ENCODE peak calls at places on chromosomes 11 and 22, in six cellular contexts. O, I, B, P, L and E are unnamed samples.

GRCh38 chr11:13287026-13287425 is 9.4 kb downstream of the BMAL1 start:
- DNase-seq in O (peak), I (no peak), B (no peak), P (no peak), L (no peak), E (no peak)

GRCh38 chr22:23138584-23139469 is 3.0 kb downstream of the RSPH14 start:
- DNase-seq in O (no peak), I (no peak), B (no peak), P (no peak), L (no peak), E (no peak)

GRCh38 chr22:39306456-39307361 is 12.7 kb downstream of the RPL3 start:
- DNase-seq in O (peak), I (no peak), B (no peak), P (no peak), L (peak), E (no peak)

GRCh38 chr11:109229682-109230081 is 192.3 kb upstream of the C11orf87 start:
- DNase-seq in O (no peak), I (no peak), B (no peak), P (no peak), L (no peak), E (no peak)

GRCh38 chr22:31681625-31682345 is 19.8 kb upstream of the PISD start:
- DNase-seq in O (no peak), I (no peak), B (no peak), P (no peak), L (no peak), E (no peak)

GRCh38 chr11:128302425-128303186 is 284.8 kb downstream of the ETS1 start:
- DNase-seq in O (no peak), I (no peak), B (no peak), P (no peak), L (no peak), E (peak)

GRCh38 chr11:33713914-33714398 is 13.3 kb upstream of the C11orf91 start:
- DNase-seq in O (no peak), I (no peak), B (no peak), P (no peak), L (no peak), E (no peak)

GRCh38 chr22:32764330-32765116 is 37.0 kb upstream of the TIMP3 start:
- DNase-seq in O (no peak), I (no peak), B (no peak), P (peak), L (no peak), E (no peak)

GRCh38 chr11:116224154-116224888 is 548.5 kb downstream of the BUD13 start:
- DNase-seq in O (peak), I (peak), B (no peak), P (peak), L (peak), E (peak)

GRCh38 chr11:2899080-2899783 is 13.7 kb upstream of the CDKN1C start:
- DNase-seq in O (no peak), I (no peak), B (no peak), P (no peak), L (no peak), E (no peak)

GRCh38 chr11:120052196-120052775 is 85.6 kb downstream of the TRIM29 start:
- DNase-seq in O (no peak), I (no peak), B (no peak), P (no peak), L (no peak), E (no peak)

GRCh38 chr11:88420165-88420781 is 82.7 kb upstream of the CTSC start:
- DNase-seq in O (no peak), I (no peak), B (no peak), P (peak), L (no peak), E (no peak)

GRCh38 chr22:30694171-30694637 is 470 bp upstream of the OSBP2 start:
- DNase-seq in O (peak), I (peak), B (peak), P (peak), L (peak), E (peak)

GRCh38 chr11:13955971-13956421 is 6.5 kb upstream of the SPON1 start:
- DNase-seq in O (peak), I (peak), B (no peak), P (peak), L (peak), E (no peak)

GRCh38 chr11:64842366-64842759 is 2.1 kb downstream of the CDC42BPG start:
- DNase-seq in O (no peak), I (no peak), B (no peak), P (no peak), L (peak), E (no peak)

GRCh38 chr11:121476379-121477032 is 23.7 kb upstream of the SORL1-AS1 start:
- DNase-seq in O (no peak), I (no peak), B (no peak), P (no peak), L (no peak), E (peak)

GRCh38 chr11:66728760-66729385 is at the start of gene SPTBN2:
- DNase-seq in O (no peak), I (no peak), B (no peak), P (no peak), L (peak), E (no peak)

GRCh38 chr11:116563028-116563712 is 209.6 kb downstream of the BUD13 start:
- DNase-seq in O (no peak), I (no peak), B (no peak), P (no peak), L (no peak), E (peak)

GRCh38 chr11:45900916-45901617 is 6.0 kb downstream of the FREY1 start:
- DNase-seq in O (no peak), I (no peak), B (peak), P (no peak), L (peak), E (no peak)

GRCh38 chr22:38085056-38085455 is 1.1 kb upstream of the SLC16A8 start:
- DNase-seq in O (no peak), I (no peak), B (no peak), P (no peak), L (no peak), E (no peak)

GRCh38 chr22:37187891-37188761 is at the start of gene C1QTNF6:
- DNase-seq in O (no peak), I (peak), B (no peak), P (no peak), L (peak), E (peak)

GRCh38 chr11:35343033-35343598 is 76.2 kb downstream of the SLC1A2 start:
- DNase-seq in O (peak), I (no peak), B (no peak), P (no peak), L (no peak), E (no peak)

GRCh38 chr11:77993902-77994301 is 566 bp downstream of the INTS4 start:
- DNase-seq in O (no peak), I (no peak), B (no peak), P (no peak), L (peak), E (no peak)

GRCh38 chr11:93895106-93895862 is 44.9 kb upstream of the VSTM5 start:
- DNase-seq in O (no peak), I (peak), B (no peak), P (peak), L (peak), E (peak)

GRCh38 chr22:31084811-31085492 is 3.8 kb downstream of the SMTN start:
- DNase-seq in O (peak), I (peak), B (peak), P (peak), L (peak), E (no peak)

GRCh38 chr22:23278883-23279675 is 98.8 kb downstream of the BCR start:
- DNase-seq in O (no peak), I (no peak), B (no peak), P (no peak), L (no peak), E (no peak)

GRCh38 chr11:38456371-38456770 is 1858.3 kb upstream of the RAG2 start:
- DNase-seq in O (no peak), I (no peak), B (no peak), P (no peak), L (no peak), E (no peak)

GRCh38 chr11:13098890-13099289 is 89.8 kb downstream of the RASSF10 start:
- DNase-seq in O (no peak), I (no peak), B (no peak), P (no peak), L (no peak), E (no peak)

GRCh38 chr11:121615506-121615905 is 162.7 kb upstream of the SORL1-AS1 start:
- DNase-seq in O (no peak), I (no peak), B (no peak), P (no peak), L (no peak), E (no peak)

GRCh38 chr11:15687342-15687741 is 572.6 kb downstream of the INSC start:
- DNase-seq in O (no peak), I (no peak), B (no peak), P (no peak), L (no peak), E (no peak)

GRCh38 chr11:57491371-57492061 is 24.0 kb downstream of the SLC43A1 start:
- DNase-seq in O (peak), I (peak), B (no peak), P (no peak), L (peak), E (no peak)

GRCh38 chr11:106461839-106462545 is 384.5 kb downstream of the AASDHPPT start:
- DNase-seq in O (no peak), I (no peak), B (no peak), P (no peak), L (peak), E (no peak)

GRCh38 chr11:65444314-65445051 is 21.9 kb downstream of the NEAT1 start:
- DNase-seq in O (no peak), I (no peak), B (no peak), P (no peak), L (no peak), E (no peak)

GRCh38 chr11:47467372-47467771 is 18.4 kb upstream of the RAPSN start:
- DNase-seq in O (no peak), I (no peak), B (no peak), P (no peak), L (no peak), E (peak)

GRCh38 chr22:44574057-44574456 is 76.0 kb upstream of the RTL6 start:
- DNase-seq in O (no peak), I (no peak), B (no peak), P (no peak), L (no peak), E (no peak)

GRCh38 chr22:25067851-25068421 is 115.4 kb downstream of the KIAA1671 start:
- DNase-seq in O (peak), I (no peak), B (no peak), P (no peak), L (no peak), E (no peak)

GRCh38 chr22:36577019-36577418 is 48.1 kb upstream of the EIF3D start:
- DNase-seq in O (no peak), I (no peak), B (no peak), P (no peak), L (no peak), E (no peak)

GRCh38 chr11:3195251-3196160 is 23.1 kb downstream of the MRGPRG start:
- DNase-seq in O (no peak), I (no peak), B (no peak), P (no peak), L (no peak), E (no peak)

GRCh38 chr11:96413408-96413807 is 23.6 kb downstream of the JRKL start:
- DNase-seq in O (no peak), I (no peak), B (no peak), P (no peak), L (no peak), E (no peak)